ENCODE peak calls at places on chromosomes 16 and 17, in seven cellular contexts. S, B, K, L, M, D and X are unnamed samples.

GRCh38 chr17:50064253-50064991 is 8.5 kb downstream of the ITGA3 start:
- DNase-seq in L (no peak), D (peak), S (peak), K (no peak), M (no peak), B (peak), X (peak)

GRCh38 chr17:6796017-6796886 is 20.2 kb downstream of the FBXO39 start:
- DNase-seq in D (no peak), K (no peak), M (no peak), S (peak), L (no peak), B (no peak), X (no peak)

GRCh38 chr17:27550974-27551505 is 79.9 kb upstream of the LGALS9 start:
- DNase-seq in S (no peak), K (no peak), B (no peak), L (no peak), M (no peak), D (no peak), X (no peak)

GRCh38 chr16:52271088-52271487 is 275.9 kb downstream of the TOX3 start:
- DNase-seq in S (no peak), K (no peak), B (no peak), D (no peak), M (no peak), L (peak), X (no peak)

GRCh38 chr16:23064642-23065041 is 84.6 kb downstream of the USP31 start:
- DNase-seq in S (no peak), L (no peak), B (no peak), K (no peak), M (no peak), D (no peak), X (no peak)

GRCh38 chr16:983044-984030 is 1.8 kb downstream of the SOX8 start:
- DNase-seq in L (no peak), S (no peak), D (no peak), M (no peak), B (no peak), K (no peak), X (no peak)

GRCh38 chr17:7191571-7192270 is 12.6 kb upstream of the ASGR1 start:
- DNase-seq in B (peak), S (peak), K (peak), L (peak), M (peak), D (peak), X (peak)

GRCh38 chr17:74453665-74454196 is 12.7 kb upstream of the CD300A start:
- DNase-seq in K (peak), M (peak), B (no peak), L (no peak), S (no peak), D (no peak), X (no peak)

GRCh38 chr16:31148281-31148728 is 1.6 kb downstream of the PRSS36 start:
- DNase-seq in K (peak), M (peak), B (no peak), D (no peak), S (no peak), L (no peak), X (peak)

GRCh38 chr17:79453481-79453880 is 157.4 kb downstream of the RBFOX3 start:
- DNase-seq in S (no peak), M (no peak), B (no peak), K (no peak), D (no peak), L (no peak), X (no peak)

GRCh38 chr16:89120921-89121351 is 27.3 kb downstream of the ACSF3 start:
- DNase-seq in B (no peak), K (no peak), L (no peak), S (no peak), M (no peak), D (no peak), X (no peak)

GRCh38 chr16:19844945-19845641 is 39.6 kb downstream of the GPRC5B start:
- DNase-seq in K (no peak), D (peak), L (no peak), B (peak), S (no peak), M (no peak), X (peak)

GRCh38 chr16:16150117-16150877 is 73.0 kb downstream of the ABCC6 start:
- DNase-seq in B (peak), M (no peak), K (no peak), S (no peak), D (no peak), L (no peak), X (no peak)

GRCh38 chr16:69293401-69293800 is 17.7 kb upstream of the VPS4A start:
- DNase-seq in D (no peak), K (no peak), S (no peak), M (no peak), B (no peak), L (no peak), X (no peak)

GRCh38 chr17:50096092-50096491 is 941 bp downstream of the PDK2 start:
- DNase-seq in M (no peak), S (no peak), K (no peak), L (no peak), B (no peak), D (no peak), X (no peak)

GRCh38 chr17:35313875-35314409 is 59.5 kb downstream of the SLFN11 start:
- DNase-seq in B (no peak), M (peak), D (no peak), K (no peak), L (no peak), S (peak), X (no peak)

GRCh38 chr17:63249256-63250006 is 196.7 kb downstream of the CYB561 start:
- DNase-seq in L (no peak), S (no peak), M (no peak), B (peak), K (no peak), D (peak), X (no peak)

GRCh38 chr17:54992797-54993639 is 24.5 kb downstream of the STXBP4 start:
- DNase-seq in K (no peak), B (peak), D (peak), S (peak), M (no peak), L (peak), X (peak)

GRCh38 chr16:52547001-52547833 is at the start of gene TOX3:
- DNase-seq in S (peak), D (no peak), L (no peak), K (peak), M (peak), B (no peak), X (no peak)

GRCh38 chr16:72921620-72922019 is 126.3 kb downstream of the ZFHX3 start:
- DNase-seq in B (peak), M (no peak), D (no peak), S (no peak), K (no peak), L (no peak), X (no peak)

GRCh38 chr17:82709024-82709675 is 7.4 kb upstream of the FN3KRP start:
- DNase-seq in B (no peak), D (no peak), L (no peak), M (no peak), S (no peak), K (no peak), X (no peak)

GRCh38 chr17:29032067-29032551 is 10.8 kb upstream of the PIPOX start:
- DNase-seq in D (no peak), M (peak), L (no peak), S (peak), B (no peak), K (no peak), X (peak)

GRCh38 chr16:66522816-66523590 is 26.9 kb downstream of the TK2 start:
- DNase-seq in B (no peak), S (no peak), M (no peak), D (no peak), K (no peak), L (no peak), X (no peak)

GRCh38 chr17:77344038-77344437 is 203.3 kb downstream of the SEC14L1 start:
- DNase-seq in M (no peak), S (no peak), L (no peak), D (no peak), B (no peak), K (no peak), X (no peak)

GRCh38 chr17:77349976-77350830 is 209.4 kb downstream of the SEC14L1 start:
- DNase-seq in S (no peak), B (peak), M (no peak), K (no peak), D (peak), L (no peak), X (no peak)

GRCh38 chr17:77345260-77345910 is 204.6 kb downstream of the SEC14L1 start:
- DNase-seq in S (no peak), D (no peak), M (no peak), K (no peak), B (no peak), L (no peak), X (no peak)

GRCh38 chr17:77347544-77347943 is 206.8 kb downstream of the SEC14L1 start:
- DNase-seq in M (no peak), S (no peak), D (no peak), L (no peak), K (no peak), B (no peak), X (no peak)

DNA sequence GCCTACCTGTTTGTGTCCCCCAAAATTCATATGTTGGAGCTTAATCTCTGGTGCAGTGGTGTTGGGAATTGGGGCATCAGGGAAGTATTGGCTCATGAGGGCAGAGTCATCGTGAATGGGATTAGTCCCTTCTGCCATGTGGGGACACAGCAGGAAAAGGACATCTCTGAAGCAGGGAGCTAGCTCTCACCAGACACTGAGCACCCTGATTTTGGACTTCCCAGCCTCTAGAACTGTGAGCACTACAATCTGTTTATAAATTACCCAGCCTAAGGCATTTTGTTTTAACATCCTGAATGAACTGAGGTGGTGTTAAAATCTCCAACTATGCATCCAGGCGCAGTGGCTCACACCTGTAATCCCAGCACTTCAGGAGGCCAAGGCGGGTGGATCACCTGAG is 206.0 kb downstream of the SEC14L1 start:
- DNase-seq in M (no peak), S (no peak), K (no peak), D (no peak), B (no peak), L (no peak), X (no peak)
- H2BK5ac ChIP-seq in M (no peak), S (no peak), K (no peak), D (no peak), B (no peak), L (no peak), X (no peak)

GRCh38 chr17:32320847-32321246 is 21.1 kb downstream of the C17orf75 start:
- DNase-seq in B (no peak), S (no peak), M (peak), K (no peak), D (no peak), L (no peak), X (no peak)
- H2BK5ac ChIP-seq in B (no peak), S (no peak), M (no peak), K (no peak), D (no peak), L (peak), X (no peak)

GRCh38 chr17:39852239-39852638 is 11.9 kb downstream of the IKZF3 start:
- DNase-seq in M (no peak), L (no peak), D (no peak), B (no peak), S (no peak), K (no peak), X (no peak)
- H2BK5ac ChIP-seq in M (no peak), L (no peak), D (no peak), B (no peak), S (no peak), K (no peak), X (no peak)

GRCh38 chr16:2077696-2078095 is 29.9 kb downstream of the TSC2 start:
- DNase-seq in L (no peak), B (no peak), D (no peak), S (no peak), K (no peak), M (no peak), X (no peak)

GRCh38 chr16:2078096-2078495 is 30.3 kb downstream of the TSC2 start:
- DNase-seq in K (no peak), D (no peak), M (no peak), B (no peak), S (no peak), L (no peak), X (no peak)

GRCh38 chr16:2079311-2079800 is 31.6 kb downstream of the TSC2 start:
- DNase-seq in L (no peak), M (no peak), K (no peak), D (no peak), B (no peak), S (no peak), X (no peak)

GRCh38 chr16:2079991-2080390 is 32.2 kb downstream of the TSC2 start:
- DNase-seq in L (no peak), S (no peak), B (no peak), K (no peak), M (no peak), D (no peak), X (no peak)

GRCh38 chr16:2078691-2079090 is 30.9 kb downstream of the TSC2 start:
- DNase-seq in L (no peak), S (no peak), M (no peak), K (no peak), D (no peak), B (no peak), X (no peak)
- H2BK5ac ChIP-seq in L (no peak), S (no peak), M (no peak), K (no peak), D (no peak), B (no peak), X (no peak)

DNA sequence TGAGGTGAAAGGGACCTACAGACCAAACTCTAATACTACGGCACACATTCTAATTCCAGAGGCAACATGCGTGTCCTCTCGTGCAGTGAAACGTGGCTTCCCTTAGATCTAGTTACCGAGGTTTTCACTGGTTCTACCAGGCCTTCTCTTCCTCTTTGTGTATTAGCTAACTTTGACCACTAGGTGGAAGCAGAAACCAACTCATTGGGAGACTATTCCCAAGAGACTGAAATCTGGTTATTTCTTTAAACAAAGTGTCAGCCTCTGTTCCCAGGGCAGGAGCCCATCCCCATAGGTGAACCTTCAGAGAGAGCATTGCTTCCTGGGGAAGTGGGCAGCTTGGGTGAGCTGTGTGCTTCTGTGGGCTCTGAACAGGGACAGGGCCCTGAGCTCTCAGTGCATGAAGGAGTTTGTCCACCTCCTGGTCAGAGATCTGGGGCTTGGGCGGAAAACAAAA is 19.7 kb upstream of the RCVRN start:
- DNase-seq in S (peak), D (peak), M (peak), B (peak), L (peak), K (no peak), X (peak)
- H2BK5ac ChIP-seq in S (no peak), D (no peak), M (no peak), B (no peak), L (no peak), K (no peak), X (no peak)

GRCh38 chr17:15260376-15261062 is 4.6 kb downstream of the PMP22 start:
- DNase-seq in S (peak), M (peak), K (peak), L (peak), D (peak), B (peak), X (peak)
- H2BK5ac ChIP-seq in S (peak), M (no peak), K (no peak), L (no peak), D (peak), B (peak), X (peak)

DNA sequence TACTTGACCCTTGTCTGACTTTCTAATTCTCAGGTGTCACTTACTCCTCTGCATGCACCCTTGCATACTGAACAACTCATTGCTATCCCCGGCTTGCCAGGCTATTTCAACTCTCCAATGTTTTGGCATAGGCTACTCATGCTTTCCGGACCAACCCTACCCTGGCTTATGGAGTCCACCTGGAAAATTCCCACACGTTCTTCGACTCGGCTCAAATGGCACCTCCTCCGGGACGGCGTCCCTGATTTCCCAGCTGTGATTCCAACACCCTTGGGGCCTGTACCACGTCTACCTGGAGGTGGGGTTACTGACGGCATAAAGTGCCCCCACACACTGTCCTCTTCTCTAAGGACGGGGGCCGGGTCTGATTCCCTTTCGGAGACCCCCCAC is 518 bp downstream of the SMYD4 start:
- DNase-seq in L (peak), S (no peak), M (no peak), B (no peak), D (no peak), K (no peak), X (no peak)
- H2BK5ac ChIP-seq in L (no peak), S (no peak), M (no peak), B (no peak), D (no peak), K (peak), X (no peak)